ENCODE peak calls at places on chromosomes 11 and 22, in five cellular contexts. O, E, X, K and C are unnamed samples.
A peak's percentile ranks its signal among the peaks of the same experiment; 100 is the strongest.

GRCh38 chr11:46390331-46391171 is 1.0 kb downstream of the CHRM4 start:
- DNase-seq in O (no peak), E (no peak), X (no peak), K (no peak), C (no peak)

GRCh38 chr22:43500792-43501785 is 89.3 kb downstream of the MPPED1 start:
- DNase-seq in O (no peak), E (no peak), X (no peak), K (no peak), C (no peak)

GRCh38 chr11:92401507-92401906 is 176.9 kb downstream of the FAT3 start:
- DNase-seq in O (peak; percentile 32), E (no peak), X (no peak), K (no peak), C (no peak)

GRCh38 chr11:87292598-87292997 is 254.9 kb downstream of the TMEM135 start:
- DNase-seq in O (no peak), E (no peak), X (no peak), K (no peak), C (no peak)

GRCh38 chr22:19565921-19566598 is 41.9 kb upstream of the CLDN5 start:
- DNase-seq in O (no peak), E (no peak), X (no peak), K (peak; percentile 68), C (no peak)

GRCh38 chr11:85407648-85408047 is 219.5 kb downstream of the DLG2 start:
- DNase-seq in O (no peak), E (no peak), X (no peak), K (no peak), C (no peak)

GRCh38 chr11:79054636-79055035 is 386.2 kb downstream of the TENM4 start:
- DNase-seq in O (no peak), E (no peak), X (peak; percentile 81), K (peak; percentile 43), C (no peak)

GRCh38 chr11:3958301-3958700 is 102.8 kb downstream of the STIM1 start:
- DNase-seq in O (no peak), E (no peak), X (no peak), K (no peak), C (no peak)

GRCh38 chr11:100855466-100856067 is 168.5 kb downstream of the ARHGAP42 start:
- DNase-seq in O (no peak), E (no peak), X (peak; percentile 62), K (peak; percentile 36), C (peak; percentile 39)

DNA sequence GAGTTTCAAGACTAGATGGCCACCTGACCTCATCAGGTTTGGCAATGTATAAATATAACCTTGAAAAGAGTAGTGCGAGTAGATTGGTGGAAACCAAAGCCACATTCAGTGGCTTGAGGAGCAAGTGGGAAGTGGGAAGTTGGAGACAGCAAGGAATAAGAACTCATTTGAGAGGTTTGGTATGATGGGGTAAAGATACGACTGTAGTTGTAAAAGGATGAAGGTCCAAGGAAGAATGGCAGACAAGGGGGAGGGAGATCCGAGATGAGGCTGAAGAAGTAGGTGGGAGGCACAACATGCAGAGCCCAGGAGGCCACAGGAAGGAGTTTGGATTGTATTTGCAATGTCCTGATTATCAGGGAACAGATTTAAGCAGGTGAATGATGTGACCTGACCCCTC is 20.8 kb downstream of the RASSF10 start:
- DNase-seq in O (no peak), E (no peak), X (no peak), K (no peak), C (no peak)
- H3K4me1 ChIP-seq in O (no peaks in the 10 kb centered on the region), E (no peaks in the 10 kb centered on the region), X (no peaks in the 10 kb centered on the region), K (peaks cover 11% of the 10 kb centered on the region), C (no peaks in the 10 kb centered on the region)

DNA sequence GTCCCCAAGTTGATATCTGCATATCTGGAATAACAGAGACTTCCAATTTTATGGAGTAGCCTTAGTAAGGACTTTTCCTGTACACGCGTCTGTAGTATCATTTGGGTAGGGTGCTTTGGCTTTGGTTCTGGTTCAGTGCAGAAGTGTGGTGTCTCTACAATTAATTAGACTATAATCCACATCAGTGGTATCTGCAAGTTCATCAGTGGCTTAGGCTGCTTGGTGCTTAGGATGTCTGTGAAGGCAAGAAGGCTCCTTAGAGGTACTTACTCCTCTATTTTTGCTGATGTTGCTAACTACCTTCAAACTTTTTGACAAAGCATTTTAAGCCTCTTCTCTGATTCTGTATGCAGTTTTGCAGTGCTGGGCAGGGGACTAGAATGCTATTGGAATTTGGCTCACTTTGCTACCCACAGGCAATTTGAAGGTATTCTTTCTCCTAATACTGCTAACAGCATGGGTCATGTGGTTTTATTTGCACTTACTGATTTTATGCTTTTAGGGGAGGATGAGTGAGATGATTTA is 49.4 kb downstream of the KCNQ1OT1 start:
- DNase-seq in O (no peak), E (no peak), X (no peak), K (no peak), C (no peak)
- H3K9me3 ChIP-seq in O (peaks cover 32% of the 10 kb centered on the region), E (peaks cover 20% of the 10 kb centered on the region), X (no peaks in the 10 kb centered on the region), K (peaks cover 31% of the 10 kb centered on the region), C (peaks cover 31% of the 10 kb centered on the region)

GRCh38 chr11:81253226-81253625 is 1480.4 kb downstream of the FAM181B start:
- DNase-seq in O (no peak), E (no peak), X (no peak), K (no peak), C (no peak)
- H3K4me2 ChIP-seq in O (no peak overlapping the region), E (no peak overlapping the region), X (no peak overlapping the region), K (no peak overlapping the region), C (no peak overlapping the region)

GRCh38 chr11:59224419-59224928 is 11.7 kb upstream of the MPEG1 start:
- DNase-seq in O (no peak), E (no peak), X (no peak), K (no peak), C (no peak)
- H3K4me1 ChIP-seq in O (no peaks in the 10 kb centered on the region), E (no peaks in the 10 kb centered on the region), X (peaks cover 17% of the 10 kb centered on the region), K (peaks cover 16% of the 10 kb centered on the region), C (peaks cover 4% of the 10 kb centered on the region)